ENCODE peak calls at places on chromosomes 1 and 21, in four cellular contexts. V, H, I and C are unnamed samples.

GRCh38 chr1:71488555-71489252 is 407.9 kb upstream of the ZRANB2 start:
- DNase-seq in I (no peak), H (no peak), V (no peak), C (no peak)

GRCh38 chr21:26115346-26115745 is 55.2 kb downstream of the APP start:
- DNase-seq in H (peak; percentile 32), V (no peak), I (no peak), C (no peak)

GRCh38 chr1:32247983-32248889 is 1.2 kb downstream of the FAM167B start:
- DNase-seq in H (peak; percentile 74), V (peak; percentile 53), I (peak; percentile 71), C (peak; percentile 62)

GRCh38 chr1:178189814-178190213 is 95.9 kb downstream of the RASAL2 start:
- DNase-seq in I (peak; percentile 47), H (peak; percentile 16), V (no peak), C (peak; percentile 36)

GRCh38 chr21:17607684-17608083 is 5.0 kb downstream of the BTG3 start:
- DNase-seq in I (no peak), V (no peak), H (no peak), C (peak; percentile 5)

GRCh38 chr1:33445108-33445507 is 14.2 kb upstream of the PHC2 start:
- DNase-seq in H (no peak), V (no peak), I (no peak), C (no peak)

GRCh38 chr1:44361478-44361877 is 6.4 kb upstream of the ERI3 start:
- DNase-seq in H (peak; percentile 20), V (no peak), I (peak; percentile 22), C (peak; percentile 13)

GRCh38 chr1:14507227-14507626 is 91.3 kb upstream of the KAZN start:
- DNase-seq in I (no peak), V (no peak), H (no peak), C (no peak)

GRCh38 chr1:84936116-84936810 is 43.3 kb upstream of the LPAR3 start:
- DNase-seq in I (peak; percentile 74), V (peak; percentile 62), H (peak; percentile 72), C (peak; percentile 67)

GRCh38 chr1:200483491-200484143 is 73.8 kb upstream of the ZNF281 start:
- DNase-seq in I (peak; percentile 97), V (peak; percentile 98), H (peak; percentile 74), C (peak; percentile 98)

GRCh38 chr21:33968998-33969353 is 53.4 kb upstream of the ATP5PO start:
- DNase-seq in H (no peak), V (no peak), I (no peak), C (no peak)

GRCh38 chr1:89633745-89634625 is 1.1 kb downstream of the LRRC8C start:
- DNase-seq in V (peak; percentile 51), I (peak; percentile 49), H (peak; percentile 18), C (peak; percentile 49)

GRCh38 chr1:182681516-182681915 is 2.9 kb downstream of the RGS8 start:
- DNase-seq in H (no peak), I (no peak), V (no peak), C (no peak)

GRCh38 chr1:64197076-64197475 is 6.3 kb upstream of the UBE2U start:
- DNase-seq in I (no peak), H (peak; percentile 12), V (no peak), C (no peak)

GRCh38 chr1:67610450-67610849 is 74.6 kb upstream of the GADD45A start:
- DNase-seq in I (no peak), H (no peak), V (no peak), C (no peak)

GRCh38 chr1:84062496-84062895 is 63.6 kb upstream of the TTLL7 start:
- DNase-seq in H (no peak), I (no peak), V (no peak), C (peak; percentile 34)

GRCh38 chr1:40914927-40915569 is 52.9 kb upstream of the CITED4 start:
- DNase-seq in H (no peak), I (no peak), V (no peak), C (no peak)

GRCh38 chr1:12339861-12340557 is 110.2 kb downstream of the VPS13D start:
- DNase-seq in I (no peak), H (peak; percentile 38), V (no peak), C (no peak)